ENCODE peak calls at places on chromosomes 5 and 9, in four cellular contexts. One of them, this sample, is unnamed.
A peak's percentile ranks its signal among the peaks of the same experiment; 100 is the strongest.

GRCh38 chr9:113957778-113958430 is 81.8 kb downstream of the ZNF618 start:
- DNase-seq in HepG2: no peak
- DNase-seq in HL-60: no peak
- DNase-seq in stomach: no peak
- DNase-seq in this sample: peak; percentile 52

GRCh38 chr9:33151007-33151557 is 16.1 kb downstream of the B4GALT1 start:
- DNase-seq in stomach: no peak
- DNase-seq in HepG2: peak; percentile 63
- DNase-seq in HL-60: no peak
- DNase-seq in this sample: peak; percentile 78

GRCh38 chr5:33890633-33891032 is 1.2 kb downstream of the ADAMTS12 start:
- DNase-seq in HepG2: no peak
- DNase-seq in stomach: no peak
- DNase-seq in HL-60: no peak
- DNase-seq in this sample: no peak

GRCh38 chr9:98084396-98084795 is 27.9 kb downstream of the NANS start:
- DNase-seq in HepG2: no peak
- DNase-seq in HL-60: no peak
- DNase-seq in stomach: no peak
- DNase-seq in this sample: no peak

GRCh38 chr5:14771972-14772371 is 99.6 kb downstream of the ANKH start:
- DNase-seq in HepG2: no peak
- DNase-seq in HL-60: no peak
- DNase-seq in stomach: no peak
- DNase-seq in this sample: no peak

GRCh38 chr9:133950206-133950915 is 41.8 kb downstream of the VAV2 start:
- DNase-seq in HL-60: no peak
- DNase-seq in HepG2: no peak
- DNase-seq in stomach: no peak
- DNase-seq in this sample: no peak

GRCh38 chr5:168238422-168238821 is 53.0 kb upstream of the WWC1 start:
- DNase-seq in HL-60: no peak
- DNase-seq in stomach: no peak
- DNase-seq in HepG2: no peak
- DNase-seq in this sample: no peak

GRCh38 chr5:78221964-78222451 is 72.5 kb downstream of the AP3B1 start:
- DNase-seq in HepG2: no peak
- DNase-seq in HL-60: no peak
- DNase-seq in stomach: no peak
- DNase-seq in this sample: no peak

GRCh38 chr9:121285835-121286687 is 18.1 kb downstream of the GSN start:
- DNase-seq in HL-60: no peak
- DNase-seq in stomach: peak; percentile 44
- DNase-seq in HepG2: no peak
- DNase-seq in this sample: peak; percentile 92

GRCh38 chr5:160925281-160925680 is 73.3 kb upstream of the ATP10B start:
- DNase-seq in HL-60: no peak
- DNase-seq in HepG2: no peak
- DNase-seq in stomach: no peak
- DNase-seq in this sample: no peak

GRCh38 chr5:147483197-147483790 is 26.6 kb downstream of the DPYSL3 start:
- DNase-seq in HepG2: no peak
- DNase-seq in stomach: no peak
- DNase-seq in HL-60: no peak
- DNase-seq in this sample: no peak

GRCh38 chr9:129550199-129550839 is 70.6 kb downstream of the C9orf50 start:
- DNase-seq in stomach: peak; percentile 87
- DNase-seq in HepG2: no peak
- DNase-seq in HL-60: no peak
- DNase-seq in this sample: peak; percentile 90

GRCh38 chr9:36985061-36985768 is 48.9 kb downstream of the PAX5 start:
- DNase-seq in HepG2: no peak
- DNase-seq in HL-60: no peak
- DNase-seq in stomach: no peak
- DNase-seq in this sample: no peak

GRCh38 chr5:137888875-137889759 is at the start of gene PKD2L2:
- DNase-seq in HepG2: no peak
- DNase-seq in stomach: peak; percentile 80
- DNase-seq in HL-60: no peak
- DNase-seq in this sample: peak; percentile 85

GRCh38 chr5:110751902-110752762 is 13.3 kb downstream of the SLC25A46 start:
- DNase-seq in HL-60: no peak
- DNase-seq in HepG2: no peak
- DNase-seq in stomach: no peak
- DNase-seq in this sample: no peak

GRCh38 chr5:14757853-14758252 is 93.3 kb downstream of the OTULIN start:
- DNase-seq in stomach: no peak
- DNase-seq in HepG2: no peak
- DNase-seq in HL-60: peak; percentile 57
- DNase-seq in this sample: no peak

GRCh38 chr9:19967567-19968459 is 179.0 kb upstream of the SLC24A2 start:
- DNase-seq in HL-60: no peak
- DNase-seq in HepG2: no peak
- DNase-seq in stomach: no peak
- DNase-seq in this sample: no peak

GRCh38 chr9:33475357-33475756 is 1.6 kb upstream of the NOL6 start:
- DNase-seq in stomach: no peak
- DNase-seq in HL-60: no peak
- DNase-seq in HepG2: no peak
- DNase-seq in this sample: no peak

GRCh38 chr5:17238521-17239041 is 21.1 kb downstream of the BASP1 start:
- DNase-seq in HepG2: no peak
- DNase-seq in HL-60: no peak
- DNase-seq in stomach: no peak
- DNase-seq in this sample: no peak

GRCh38 chr9:84851935-84852585 is 182.5 kb downstream of the NTRK2 start:
- DNase-seq in HL-60: no peak
- DNase-seq in stomach: peak; percentile 34
- DNase-seq in HepG2: no peak
- DNase-seq in this sample: peak; percentile 81

DNA sequence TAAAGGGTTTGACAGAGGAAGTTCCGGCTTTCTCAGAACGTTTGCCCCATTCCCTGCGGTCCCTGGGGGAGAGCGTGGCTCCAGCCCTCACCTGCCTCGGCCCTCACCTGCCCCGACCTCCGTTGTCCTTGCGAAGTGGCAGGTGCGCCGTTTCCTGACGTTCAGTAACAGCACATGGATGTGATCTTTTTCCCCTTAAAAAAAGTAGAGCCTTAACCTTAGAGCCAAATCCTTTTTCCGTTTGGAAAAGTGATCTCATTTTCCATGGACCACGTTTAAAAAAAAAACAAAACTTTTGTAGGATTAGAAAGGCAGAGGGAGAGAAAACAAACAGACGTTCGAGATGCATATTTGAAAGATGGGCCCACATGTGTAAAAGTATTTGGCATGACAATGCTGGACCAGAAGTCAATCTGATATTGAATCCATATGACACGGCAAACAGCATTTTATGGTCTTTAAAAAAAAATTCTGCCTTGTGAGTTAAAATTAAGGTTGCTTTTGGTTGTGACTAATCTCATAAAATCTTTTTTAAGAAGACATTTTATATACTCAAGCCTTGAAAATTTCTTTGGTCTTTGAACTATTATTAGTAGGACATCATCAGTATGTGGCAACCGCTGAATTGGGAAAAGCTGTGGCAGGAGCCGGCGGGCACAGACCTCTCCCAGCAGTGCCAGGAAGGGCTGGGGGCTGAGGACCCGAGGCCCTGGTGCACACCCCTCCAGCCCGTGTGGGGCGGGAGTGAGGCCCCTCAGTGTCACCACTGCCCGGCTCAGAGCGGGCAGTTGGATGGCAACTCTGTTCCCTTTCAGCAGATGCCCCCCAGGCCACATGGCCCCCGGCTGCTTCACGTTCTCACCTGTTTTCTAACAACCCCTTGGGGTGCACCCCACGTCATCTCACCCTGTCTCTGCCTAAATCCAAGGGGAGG is 42.4 kb upstream of the EXOC3 start:
- DNase-seq in HepG2: no peak
- DNase-seq in stomach: no peak
- DNase-seq in HL-60: no peak
- DNase-seq in this sample: no peak
- H3K27ac ChIP-seq in HepG2: no peak overlapping the region
- H3K27ac ChIP-seq in stomach: peak overlapping the region; percentile 59
- H3K27ac ChIP-seq in HL-60: peak overlapping the region; percentile 99
- H3K27ac ChIP-seq in this sample: no peak overlapping the region

DNA sequence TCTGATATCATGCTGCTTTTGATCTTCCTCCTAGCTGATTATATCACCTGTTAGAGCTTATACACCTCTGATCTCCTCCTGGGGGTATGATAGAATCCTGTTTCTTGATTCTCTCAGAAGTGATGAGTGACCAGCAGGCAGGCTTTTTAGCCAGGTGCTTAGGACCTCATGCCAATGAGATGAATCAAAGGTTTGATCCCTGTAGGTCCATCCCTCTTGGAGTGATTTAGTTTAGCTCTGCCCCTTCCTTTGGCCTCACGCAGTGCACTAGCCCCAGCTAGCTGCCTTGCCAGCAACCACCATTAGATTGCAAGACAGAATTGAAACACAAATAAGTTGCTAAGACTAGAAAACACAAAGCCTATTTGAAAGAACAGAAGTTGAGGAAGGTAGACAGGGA is 84.4 kb downstream of the ZSWIM6 start:
- DNase-seq in HepG2: no peak
- DNase-seq in stomach: no peak
- DNase-seq in HL-60: no peak
- DNase-seq in this sample: no peak
- H3K27ac ChIP-seq in HepG2: no peak overlapping the region
- H3K27ac ChIP-seq in stomach: no peak overlapping the region
- H3K27ac ChIP-seq in HL-60: no peak overlapping the region
- H3K27ac ChIP-seq in this sample: no peak overlapping the region

GRCh38 chr5:91122663-91123062 is 260.5 kb downstream of the ARRDC3 start:
- DNase-seq in stomach: no peak
- DNase-seq in HepG2: no peak
- DNase-seq in HL-60: no peak
- DNase-seq in this sample: no peak
- H3K27ac ChIP-seq in stomach: peak overlapping the region; percentile 66
- H3K27ac ChIP-seq in HepG2: no peak overlapping the region
- H3K27ac ChIP-seq in HL-60: no peak overlapping the region
- H3K27ac ChIP-seq in this sample: peak overlapping the region; percentile 75

GRCh38 chr5:163705983-163706771 is 200.8 kb downstream of the MAT2B start:
- DNase-seq in HL-60: no peak
- DNase-seq in stomach: no peak
- DNase-seq in HepG2: no peak
- DNase-seq in this sample: no peak
- H3K27ac ChIP-seq in HL-60: no peak overlapping the region
- H3K27ac ChIP-seq in stomach: no peak overlapping the region
- H3K27ac ChIP-seq in HepG2: no peak overlapping the region
- H3K27ac ChIP-seq in this sample: no peak overlapping the region

DNA sequence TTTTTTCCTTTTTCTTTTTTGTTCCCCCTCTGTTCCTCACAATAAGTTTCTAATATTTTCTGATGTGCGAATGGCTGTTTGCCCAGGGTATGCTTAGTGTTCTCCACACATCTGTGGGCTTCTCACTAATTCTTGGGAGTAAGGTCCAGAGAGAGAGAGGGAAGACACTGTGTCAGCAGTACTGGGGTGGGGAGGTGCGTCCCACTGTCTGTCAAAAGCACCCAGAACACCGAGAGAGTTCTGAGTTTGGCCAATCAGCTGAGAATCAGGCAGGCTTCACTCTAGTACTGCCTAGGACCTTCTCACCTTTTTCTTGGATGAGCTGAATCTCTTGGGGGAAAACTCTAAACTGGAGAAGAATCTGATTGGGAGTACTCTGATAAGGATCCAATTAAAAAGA is 61.8 kb downstream of the ELL2 start:
- DNase-seq in HL-60: no peak
- DNase-seq in stomach: no peak
- DNase-seq in HepG2: no peak
- DNase-seq in this sample: no peak
- H3K27ac ChIP-seq in HL-60: no peak overlapping the region
- H3K27ac ChIP-seq in stomach: no peak overlapping the region
- H3K27ac ChIP-seq in HepG2: no peak overlapping the region
- H3K27ac ChIP-seq in this sample: no peak overlapping the region

GRCh38 chr5:36946101-36946500 is 69.5 kb downstream of the NIPBL start:
- DNase-seq in HL-60: no peak
- DNase-seq in stomach: no peak
- DNase-seq in HepG2: no peak
- DNase-seq in this sample: no peak

GRCh38 chr5:36944024-36944423 is 67.5 kb downstream of the NIPBL start:
- DNase-seq in stomach: no peak
- DNase-seq in HL-60: no peak
- DNase-seq in HepG2: no peak
- DNase-seq in this sample: no peak

GRCh38 chr5:36945687-36946086 is 69.1 kb downstream of the NIPBL start:
- DNase-seq in HepG2: no peak
- DNase-seq in stomach: no peak
- DNase-seq in HL-60: no peak
- DNase-seq in this sample: no peak

GRCh38 chr5:36944607-36945225 is 68.1 kb downstream of the NIPBL start:
- DNase-seq in HepG2: peak; percentile 49
- DNase-seq in stomach: no peak
- DNase-seq in HL-60: no peak
- DNase-seq in this sample: no peak

DNA sequence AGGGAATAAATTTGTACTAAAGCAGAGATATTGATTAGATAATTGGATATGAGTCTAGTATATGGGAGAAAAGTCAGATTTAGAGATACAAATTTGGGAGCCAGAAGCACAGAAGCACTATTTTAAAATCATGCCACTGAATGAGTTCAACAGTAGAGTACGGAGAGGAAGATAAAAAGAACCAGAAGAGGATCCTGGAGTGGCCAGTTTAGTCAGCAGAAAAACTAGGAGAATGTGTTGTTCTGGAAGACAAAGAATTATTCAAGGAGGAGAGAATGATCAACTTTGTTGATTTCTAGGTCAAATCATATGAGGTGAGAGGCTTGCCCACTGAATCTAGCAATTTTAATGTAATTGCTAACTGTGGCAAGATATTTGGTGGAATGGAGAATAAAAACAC is 67.0 kb downstream of the NIPBL start:
- DNase-seq in stomach: no peak
- DNase-seq in HL-60: no peak
- DNase-seq in HepG2: no peak
- DNase-seq in this sample: no peak
- H3K27ac ChIP-seq in stomach: no peak overlapping the region
- H3K27ac ChIP-seq in HL-60: no peak overlapping the region
- H3K27ac ChIP-seq in HepG2: no peak overlapping the region
- H3K27ac ChIP-seq in this sample: no peak overlapping the region

GRCh38 chr5:148829734-148830133 is 3.3 kb downstream of the ADRB2 start:
- DNase-seq in HL-60: no peak
- DNase-seq in HepG2: no peak
- DNase-seq in stomach: no peak
- DNase-seq in this sample: no peak

GRCh38 chr5:148831590-148832565 is 5.5 kb downstream of the ADRB2 start:
- DNase-seq in HL-60: no peak
- DNase-seq in HepG2: no peak
- DNase-seq in stomach: no peak
- DNase-seq in this sample: no peak

GRCh38 chr5:148829248-148829594 is 2.8 kb downstream of the ADRB2 start:
- DNase-seq in HepG2: no peak
- DNase-seq in HL-60: no peak
- DNase-seq in stomach: no peak
- DNase-seq in this sample: no peak

GRCh38 chr5:148828461-148829247 is 2.2 kb downstream of the ADRB2 start:
- DNase-seq in HepG2: no peak
- DNase-seq in stomach: no peak
- DNase-seq in HL-60: no peak
- DNase-seq in this sample: no peak

GRCh38 chr5:148830220-148830619 is 3.8 kb downstream of the ADRB2 start:
- DNase-seq in HL-60: no peak
- DNase-seq in stomach: no peak
- DNase-seq in HepG2: no peak
- DNase-seq in this sample: no peak
- H3K27ac ChIP-seq in HL-60: no peak overlapping the region
- H3K27ac ChIP-seq in stomach: peak overlapping the region; percentile 73
- H3K27ac ChIP-seq in HepG2: no peak overlapping the region
- H3K27ac ChIP-seq in this sample: no peak overlapping the region